ENCODE peak calls at places on chromosomes 13 and 19, in six cellular contexts. X is vagina, P is H1, I is stomach, F is HCT116, E is spleen. C is an unnamed sample.

GRCh38 chr13:43116242-43116641 is 92.9 kb downstream of the DNAJC15 start:
- DNase-seq in F (no peak), E (no peak), I (no peak), P (no peak), X (no peak), C (no peak)

GRCh38 chr19:42110658-42111057 is 21.6 kb downstream of the POU2F2 start:
- DNase-seq in P (no peak), E (no peak), X (no peak), F (no peak), I (no peak), C (no peak)

GRCh38 chr13:111518161-111518791 is 197.8 kb downstream of the TEX29 start:
- DNase-seq in F (no peak), E (peak; percentile 32), P (no peak), X (no peak), I (no peak), C (no peak)

GRCh38 chr13:39566216-39566869 is 36.6 kb downstream of the LHFPL6 start:
- DNase-seq in F (no peak), X (no peak), P (no peak), E (no peak), I (no peak), C (no peak)

GRCh38 chr13:34334984-34335661 is 517.2 kb downstream of the RFC3 start:
- DNase-seq in P (no peak), E (no peak), X (no peak), I (no peak), F (no peak), C (no peak)

GRCh38 chr19:48624067-48624594 is 4.8 kb downstream of the SPHK2 start:
- DNase-seq in E (peak; percentile 100), P (peak; percentile 91), I (peak; percentile 99), F (peak; percentile 91), X (no peak), C (peak; percentile 98)

GRCh38 chr13:65555973-65556372 is 1674.2 kb downstream of the PCDH9 start:
- DNase-seq in E (no peak), I (no peak), X (no peak), P (no peak), F (no peak), C (no peak)

GRCh38 chr13:36814465-36814864 is 4.6 kb upstream of the RFXAP start:
- DNase-seq in I (no peak), X (no peak), P (no peak), E (no peak), F (no peak), C (no peak)

GRCh38 chr13:45142440-45143345 is 22.4 kb downstream of the GTF2F2 start:
- DNase-seq in E (no peak), F (peak; percentile 83), P (no peak), I (no peak), X (no peak), C (no peak)

GRCh38 chr19:35346193-35347052 is 1.3 kb upstream of the FFAR1 start:
- DNase-seq in E (peak; percentile 92), X (peak; percentile 77), I (peak; percentile 44), F (no peak), P (no peak), C (peak; percentile 61)

GRCh38 chr19:35774274-35775045 is 904 bp upstream of the ARHGAP33 start:
- DNase-seq in X (no peak), E (no peak), I (no peak), P (no peak), F (no peak), C (no peak)

GRCh38 chr13:72820156-72820897 is 38.4 kb downstream of the PIBF1 start:
- DNase-seq in F (no peak), E (no peak), X (no peak), P (no peak), I (no peak), C (no peak)

GRCh38 chr13:80603351-80603750 is 262.4 kb upstream of the SPRY2 start:
- DNase-seq in E (no peak), I (no peak), P (no peak), F (no peak), X (no peak), C (no peak)

GRCh38 chr13:95627590-95627989 is 16.9 kb downstream of the DZIP1 start:
- DNase-seq in P (no peak), F (no peak), I (no peak), X (no peak), E (no peak), C (no peak)

GRCh38 chr13:26247011-26247410 is 6.9 kb upstream of the CDK8 start:
- DNase-seq in I (no peak), P (no peak), F (no peak), X (no peak), E (no peak), C (no peak)

GRCh38 chr19:55446060-55446459 is 3.0 kb upstream of the SHISA7 start:
- DNase-seq in E (no peak), F (no peak), I (no peak), P (no peak), X (no peak), C (no peak)

GRCh38 chr13:21549633-21550032 is 54.3 kb downstream of the MICU2 start:
- DNase-seq in X (no peak), I (no peak), E (no peak), F (no peak), P (no peak), C (no peak)

GRCh38 chr19:7505682-7506384 is 10.1 kb upstream of the ZNF358 start:
- DNase-seq in F (no peak), X (no peak), E (no peak), P (no peak), I (no peak), C (peak; percentile 52)

GRCh38 chr13:60583911-60584753 is 187.1 kb downstream of the TDRD3 start:
- DNase-seq in E (no peak), X (no peak), F (no peak), I (no peak), P (peak; percentile 84), C (no peak)

GRCh38 chr19:31378404-31378803 is 29.2 kb upstream of the TSHZ3 start:
- DNase-seq in I (no peak), P (no peak), F (no peak), X (no peak), E (no peak), C (no peak)

GRCh38 chr19:2867025-2867991 is at the start of gene ZNF556:
- DNase-seq in F (peak; percentile 16), P (no peak), I (no peak), E (no peak), X (no peak), C (no peak)

GRCh38 chr13:24076636-24077035 is 83.9 kb upstream of the SPATA13 start:
- DNase-seq in I (no peak), E (no peak), P (no peak), F (no peak), X (no peak), C (no peak)

GRCh38 chr13:84645196-84646071 is 763.2 kb upstream of the SLITRK1 start:
- DNase-seq in I (no peak), E (no peak), X (no peak), F (no peak), P (no peak), C (no peak)

GRCh38 chr19:16886305-16886880 is 2.4 kb upstream of the F2RL3 start:
- DNase-seq in P (no peak), E (peak; percentile 86), X (no peak), F (no peak), I (no peak), C (no peak)

GRCh38 chr19:48196321-48196761 is 25.9 kb downstream of the ZSWIM9 start:
- DNase-seq in X (no peak), F (no peak), E (no peak), I (no peak), P (no peak), C (no peak)

GRCh38 chr13:106354961-106355360 is 180.5 kb downstream of the EFNB2 start:
- DNase-seq in F (no peak), P (no peak), X (no peak), I (no peak), E (no peak), C (no peak)

GRCh38 chr13:66837246-66837645 is 392.9 kb downstream of the PCDH9 start:
- DNase-seq in F (no peak), P (no peak), X (no peak), E (no peak), I (no peak), C (no peak)

GRCh38 chr13:25933520-25933919 is 118.3 kb downstream of the SHISA2 start:
- DNase-seq in X (no peak), E (no peak), I (no peak), P (no peak), F (no peak), C (no peak)

GRCh38 chr19:48806518-48806817 is 4.4 kb downstream of the BCAT2 start:
- DNase-seq in X (no peak), F (no peak), E (no peak), I (peak; percentile 42), P (no peak), C (peak; percentile 71)

DNA sequence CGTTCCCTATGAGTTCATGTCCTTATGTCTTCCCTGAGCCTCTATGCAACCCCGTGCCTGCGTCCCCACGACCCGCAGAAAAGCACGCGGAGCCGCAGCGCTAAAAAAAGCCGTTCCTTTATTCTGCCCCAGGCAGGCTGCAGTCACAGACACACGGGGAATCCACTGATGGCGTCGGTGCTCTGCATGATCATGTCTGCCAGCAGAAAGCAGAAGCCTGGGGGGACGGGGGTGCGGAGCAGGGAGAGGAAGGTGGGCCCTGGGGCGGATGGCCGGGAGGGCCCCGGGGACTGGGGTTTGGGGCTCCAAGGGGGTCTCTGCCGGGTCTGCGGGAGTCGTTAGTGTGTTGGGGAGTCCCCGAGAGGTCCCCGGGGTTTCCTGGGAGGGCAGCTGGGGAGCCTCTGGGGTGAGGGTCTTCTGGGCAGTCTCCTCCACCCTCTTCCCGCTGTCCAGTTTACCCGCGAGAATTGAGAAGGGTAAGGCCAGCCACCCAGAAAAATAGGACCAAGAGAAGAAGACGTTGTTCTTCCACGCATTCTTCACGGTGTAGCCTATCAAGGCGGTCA is 894 bp upstream of the ETFB start:
- DNase-seq in I (peak; percentile 28), X (no peak), F (no peak), E (peak; percentile 92), P (no peak), C (no peak)
- TF ChIP-seq POLR2AphosphoS5 in I (no peak), X (no peak), F (peak; percentile 77), E (no peak), P (no peak), C (no peak)

GRCh38 chr19:58395220-58395978 is at the start of gene RNF225:
- DNase-seq in P (peak; percentile 66), X (no peak), I (no peak), E (no peak), F (no peak), C (no peak)
- TF ChIP-seq POLR2A in P (peak; percentile 84), X (no peak), I (no peak), E (no peak), F (no peak), C (peak; percentile 74)

DNA sequence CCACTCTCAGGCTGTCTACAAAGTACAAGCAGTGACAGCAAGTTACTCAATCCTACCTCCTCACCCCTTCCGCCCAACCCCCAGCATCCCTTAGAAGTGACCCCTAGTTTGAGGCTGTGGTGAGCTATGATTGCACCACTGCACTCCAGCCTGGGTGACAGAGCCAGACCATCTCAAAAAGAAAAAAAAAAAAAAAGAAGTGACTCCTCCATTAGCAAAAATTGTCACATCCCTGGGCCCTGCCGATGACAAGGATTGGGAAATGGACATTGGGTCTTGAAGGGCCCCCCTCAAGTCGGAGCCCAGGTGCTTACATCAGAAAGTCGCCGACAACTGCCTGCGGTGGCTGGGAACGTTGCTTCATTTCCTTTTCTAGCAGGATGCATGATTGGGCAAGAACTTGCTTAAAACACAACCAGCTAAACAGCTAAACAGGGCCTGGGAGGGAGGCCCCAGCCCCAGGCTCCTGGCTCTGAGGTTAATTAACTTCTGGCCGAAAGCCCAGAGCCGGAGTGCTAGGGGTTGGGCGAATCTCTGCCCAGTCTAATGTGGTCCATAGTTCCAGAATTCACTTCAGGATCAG is 15.3 kb downstream of the RAB3D start:
- DNase-seq in P (no peak), X (no peak), E (peak; percentile 90), F (no peak), I (peak; percentile 85), C (peak; percentile 58)
- TF ChIP-seq POLR2AphosphoS5 in P (no peak), X (peak; percentile 83), E (peak; percentile 87), F (no peak), I (peak; percentile 78), C (no peak)

GRCh38 chr19:5916201-5916708 is 2.2 kb downstream of the CAPS start:
- DNase-seq in F (no peak), X (no peak), P (no peak), I (no peak), E (no peak), C (no peak)
- TF ChIP-seq POLR2A in F (no peak), X (no peak), P (no peak), I (no peak), E (no peak), C (no peak)